ENCODE peak calls at places on chromosomes 12 and 14, in nine cellular contexts. One of them, this sample, is unnamed.

GRCh38 chr14:79809849-79810612 is 401.3 kb downstream of the DIO2 start:
- DNase-seq in AG09319: no peak
- DNase-seq in RWPE1: no peak
- DNase-seq in upper lobe of right lung: no peak
- DNase-seq in cardiac fibroblast: peak
- DNase-seq in fibroblast of villous mesenchyme: peak
- DNase-seq in lung: no peak
- DNase-seq in HFF-Myc: no peak
- DNase-seq in brain microvascular endothelial cell: peak
- DNase-seq in this sample: no peak

GRCh38 chr14:61244051-61244450 is 37.1 kb downstream of the TMEM30B start:
- DNase-seq in fibroblast of villous mesenchyme: no peak
- DNase-seq in RWPE1: no peak
- DNase-seq in brain microvascular endothelial cell: no peak
- DNase-seq in AG09319: no peak
- DNase-seq in upper lobe of right lung: no peak
- DNase-seq in HFF-Myc: no peak
- DNase-seq in lung: no peak
- DNase-seq in cardiac fibroblast: no peak
- DNase-seq in this sample: no peak

GRCh38 chr14:55267816-55268215 is 3.4 kb upstream of the FBXO34 start:
- DNase-seq in RWPE1: no peak
- DNase-seq in HFF-Myc: no peak
- DNase-seq in lung: peak
- DNase-seq in brain microvascular endothelial cell: no peak
- DNase-seq in upper lobe of right lung: no peak
- DNase-seq in fibroblast of villous mesenchyme: peak
- DNase-seq in AG09319: no peak
- DNase-seq in cardiac fibroblast: peak
- DNase-seq in this sample: no peak

GRCh38 chr12:124098887-124099286 is 125.9 kb downstream of the ZNF664 start:
- DNase-seq in RWPE1: no peak
- DNase-seq in cardiac fibroblast: no peak
- DNase-seq in AG09319: no peak
- DNase-seq in fibroblast of villous mesenchyme: no peak
- DNase-seq in brain microvascular endothelial cell: no peak
- DNase-seq in upper lobe of right lung: no peak
- DNase-seq in HFF-Myc: no peak
- DNase-seq in lung: no peak
- DNase-seq in this sample: no peak

GRCh38 chr12:125280482-125281377 is 215.5 kb downstream of the AACS start:
- DNase-seq in lung: no peak
- DNase-seq in fibroblast of villous mesenchyme: no peak
- DNase-seq in cardiac fibroblast: no peak
- DNase-seq in RWPE1: peak
- DNase-seq in brain microvascular endothelial cell: no peak
- DNase-seq in AG09319: no peak
- DNase-seq in HFF-Myc: no peak
- DNase-seq in upper lobe of right lung: no peak
- DNase-seq in this sample: no peak

GRCh38 chr14:22370084-22370847 is 218.8 kb downstream of the DAD1 start:
- DNase-seq in upper lobe of right lung: peak
- DNase-seq in brain microvascular endothelial cell: no peak
- DNase-seq in fibroblast of villous mesenchyme: no peak
- DNase-seq in lung: peak
- DNase-seq in AG09319: no peak
- DNase-seq in cardiac fibroblast: peak
- DNase-seq in HFF-Myc: no peak
- DNase-seq in RWPE1: peak
- DNase-seq in this sample: no peak

GRCh38 chr12:43332977-43333649 is 218.9 kb downstream of the ADAMTS20 start:
- DNase-seq in AG09319: no peak
- DNase-seq in upper lobe of right lung: no peak
- DNase-seq in RWPE1: no peak
- DNase-seq in HFF-Myc: no peak
- DNase-seq in cardiac fibroblast: peak
- DNase-seq in fibroblast of villous mesenchyme: peak
- DNase-seq in lung: no peak
- DNase-seq in brain microvascular endothelial cell: peak
- DNase-seq in this sample: no peak

GRCh38 chr14:89411976-89412375 is 5.1 kb downstream of the FOXN3 start:
- DNase-seq in lung: no peak
- DNase-seq in brain microvascular endothelial cell: no peak
- DNase-seq in RWPE1: no peak
- DNase-seq in cardiac fibroblast: no peak
- DNase-seq in fibroblast of villous mesenchyme: no peak
- DNase-seq in AG09319: no peak
- DNase-seq in HFF-Myc: no peak
- DNase-seq in upper lobe of right lung: peak
- DNase-seq in this sample: no peak

GRCh38 chr12:25197608-25198007 is 2.6 kb downstream of the ETFRF1 start:
- DNase-seq in RWPE1: no peak
- DNase-seq in upper lobe of right lung: no peak
- DNase-seq in fibroblast of villous mesenchyme: no peak
- DNase-seq in cardiac fibroblast: no peak
- DNase-seq in brain microvascular endothelial cell: no peak
- DNase-seq in lung: no peak
- DNase-seq in AG09319: no peak
- DNase-seq in HFF-Myc: no peak
- DNase-seq in this sample: no peak

GRCh38 chr12:25194211-25194610 is 749 bp downstream of the DNAI7 start:
- DNase-seq in AG09319: peak
- DNase-seq in HFF-Myc: no peak
- DNase-seq in cardiac fibroblast: no peak
- DNase-seq in RWPE1: no peak
- DNase-seq in upper lobe of right lung: no peak
- DNase-seq in lung: no peak
- DNase-seq in brain microvascular endothelial cell: no peak
- DNase-seq in fibroblast of villous mesenchyme: no peak
- DNase-seq in this sample: no peak

GRCh38 chr12:25200703-25201102 is 5.7 kb downstream of the ETFRF1 start:
- DNase-seq in RWPE1: no peak
- DNase-seq in fibroblast of villous mesenchyme: no peak
- DNase-seq in HFF-Myc: no peak
- DNase-seq in upper lobe of right lung: no peak
- DNase-seq in lung: no peak
- DNase-seq in cardiac fibroblast: peak
- DNase-seq in AG09319: no peak
- DNase-seq in brain microvascular endothelial cell: peak
- DNase-seq in this sample: no peak

GRCh38 chr12:25194722-25195055 is 271 bp downstream of the DNAI7 start:
- DNase-seq in upper lobe of right lung: no peak
- DNase-seq in lung: no peak
- DNase-seq in RWPE1: no peak
- DNase-seq in AG09319: no peak
- DNase-seq in cardiac fibroblast: no peak
- DNase-seq in HFF-Myc: no peak
- DNase-seq in fibroblast of villous mesenchyme: no peak
- DNase-seq in brain microvascular endothelial cell: no peak
- DNase-seq in this sample: no peak

GRCh38 chr12:25195056-25195971 is at the start of the genes DNAI7 and ETFRF1:
- DNase-seq in brain microvascular endothelial cell: peak
- DNase-seq in cardiac fibroblast: peak
- DNase-seq in upper lobe of right lung: peak
- DNase-seq in lung: peak
- DNase-seq in AG09319: peak
- DNase-seq in RWPE1: peak
- DNase-seq in HFF-Myc: peak
- DNase-seq in fibroblast of villous mesenchyme: peak
- DNase-seq in this sample: peak
- TF ChIP-seq CTCF in brain microvascular endothelial cell: peak
- TF ChIP-seq CTCF in cardiac fibroblast: no peak
- TF ChIP-seq CTCF in upper lobe of right lung: no peak
- TF ChIP-seq CTCF in lung: no peak
- TF ChIP-seq CTCF in AG09319: no peak
- TF ChIP-seq CTCF in RWPE1: no peak
- TF ChIP-seq CTCF in HFF-Myc: no peak
- TF ChIP-seq CTCF in fibroblast of villous mesenchyme: no peak
- TF ChIP-seq CTCF in this sample: no peak

GRCh38 chr12:107402041-107403022 is 283.3 kb upstream of the PWP1 start:
- DNase-seq in upper lobe of right lung: no peak
- DNase-seq in HFF-Myc: no peak
- DNase-seq in RWPE1: peak
- DNase-seq in AG09319: no peak
- DNase-seq in brain microvascular endothelial cell: peak
- DNase-seq in fibroblast of villous mesenchyme: peak
- DNase-seq in cardiac fibroblast: peak
- DNase-seq in lung: peak
- DNase-seq in this sample: peak

GRCh38 chr12:107405436-107405835 is 280.2 kb upstream of the PWP1 start:
- DNase-seq in cardiac fibroblast: no peak
- DNase-seq in upper lobe of right lung: no peak
- DNase-seq in AG09319: no peak
- DNase-seq in HFF-Myc: no peak
- DNase-seq in brain microvascular endothelial cell: no peak
- DNase-seq in fibroblast of villous mesenchyme: no peak
- DNase-seq in RWPE1: no peak
- DNase-seq in lung: no peak
- DNase-seq in this sample: no peak

GRCh38 chr12:107406932-107407331 is 278.7 kb upstream of the PWP1 start:
- DNase-seq in HFF-Myc: no peak
- DNase-seq in lung: no peak
- DNase-seq in AG09319: no peak
- DNase-seq in fibroblast of villous mesenchyme: no peak
- DNase-seq in upper lobe of right lung: no peak
- DNase-seq in RWPE1: no peak
- DNase-seq in brain microvascular endothelial cell: no peak
- DNase-seq in cardiac fibroblast: no peak
- DNase-seq in this sample: no peak

GRCh38 chr12:107400686-107401447 is 284.7 kb upstream of the PWP1 start:
- DNase-seq in RWPE1: no peak
- DNase-seq in cardiac fibroblast: peak
- DNase-seq in fibroblast of villous mesenchyme: peak
- DNase-seq in upper lobe of right lung: no peak
- DNase-seq in HFF-Myc: no peak
- DNase-seq in brain microvascular endothelial cell: peak
- DNase-seq in AG09319: no peak
- DNase-seq in lung: no peak
- DNase-seq in this sample: no peak

GRCh38 chr12:107404981-107405380 is 280.6 kb upstream of the PWP1 start:
- DNase-seq in brain microvascular endothelial cell: peak
- DNase-seq in AG09319: no peak
- DNase-seq in RWPE1: peak
- DNase-seq in upper lobe of right lung: no peak
- DNase-seq in HFF-Myc: no peak
- DNase-seq in lung: no peak
- DNase-seq in fibroblast of villous mesenchyme: peak
- DNase-seq in cardiac fibroblast: no peak
- DNase-seq in this sample: no peak
- TF ChIP-seq CTCF in brain microvascular endothelial cell: peak
- TF ChIP-seq CTCF in AG09319: peak
- TF ChIP-seq CTCF in RWPE1: no peak
- TF ChIP-seq CTCF in upper lobe of right lung: peak
- TF ChIP-seq CTCF in HFF-Myc: peak
- TF ChIP-seq CTCF in lung: no peak
- TF ChIP-seq CTCF in fibroblast of villous mesenchyme: peak
- TF ChIP-seq CTCF in cardiac fibroblast: peak
- TF ChIP-seq CTCF in this sample: peak

GRCh38 chr14:30177776-30178175 is 250.1 kb upstream of the PRKD1 start:
- DNase-seq in HFF-Myc: no peak
- DNase-seq in RWPE1: no peak
- DNase-seq in AG09319: no peak
- DNase-seq in cardiac fibroblast: no peak
- DNase-seq in upper lobe of right lung: no peak
- DNase-seq in fibroblast of villous mesenchyme: no peak
- DNase-seq in brain microvascular endothelial cell: no peak
- DNase-seq in lung: no peak
- DNase-seq in this sample: no peak

GRCh38 chr14:30180219-30180618 is 252.6 kb upstream of the PRKD1 start:
- DNase-seq in cardiac fibroblast: peak
- DNase-seq in RWPE1: no peak
- DNase-seq in fibroblast of villous mesenchyme: peak
- DNase-seq in upper lobe of right lung: no peak
- DNase-seq in lung: no peak
- DNase-seq in AG09319: no peak
- DNase-seq in brain microvascular endothelial cell: no peak
- DNase-seq in HFF-Myc: no peak
- DNase-seq in this sample: no peak

DNA sequence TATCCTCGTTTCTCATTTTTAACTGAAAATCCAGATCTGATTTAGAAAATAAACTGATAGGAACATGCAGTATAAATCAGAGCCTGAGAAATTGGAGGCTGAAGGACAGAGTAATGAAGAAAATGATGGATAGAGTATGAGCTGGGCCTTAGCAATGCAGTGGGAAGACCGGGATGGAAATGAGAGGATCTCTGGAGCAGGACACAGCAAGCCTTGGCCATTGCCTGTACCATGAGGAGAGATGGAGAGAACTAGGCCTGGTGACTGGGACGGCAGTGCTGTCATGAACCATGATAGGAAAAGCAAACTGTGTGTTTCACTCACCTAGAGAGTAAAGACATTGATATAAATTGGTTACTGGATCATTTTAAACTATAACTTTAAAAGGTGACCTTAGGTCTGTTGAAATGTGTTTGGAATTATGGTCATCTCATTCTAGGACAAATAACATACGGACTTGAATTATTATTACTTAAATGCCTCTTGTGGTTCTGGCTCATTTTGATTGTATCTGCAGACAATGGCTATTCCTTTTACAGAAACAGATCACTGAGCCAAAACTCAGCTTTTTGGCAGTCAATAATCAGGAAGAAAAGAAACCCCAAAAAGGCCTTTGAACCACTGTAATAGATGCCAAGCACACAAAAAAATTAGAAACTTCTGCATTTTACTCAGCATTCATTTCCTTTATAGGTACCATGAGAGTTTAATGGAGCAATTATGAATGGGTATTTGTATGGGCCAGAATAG is 251.9 kb upstream of the PRKD1 start:
- DNase-seq in RWPE1: no peak
- DNase-seq in AG09319: no peak
- DNase-seq in HFF-Myc: no peak
- DNase-seq in brain microvascular endothelial cell: no peak
- DNase-seq in cardiac fibroblast: peak
- DNase-seq in fibroblast of villous mesenchyme: no peak
- DNase-seq in lung: no peak
- DNase-seq in upper lobe of right lung: no peak
- DNase-seq in this sample: no peak
- TF ChIP-seq CTCF in RWPE1: no peak
- TF ChIP-seq CTCF in AG09319: no peak
- TF ChIP-seq CTCF in HFF-Myc: no peak
- TF ChIP-seq CTCF in brain microvascular endothelial cell: no peak
- TF ChIP-seq CTCF in cardiac fibroblast: no peak
- TF ChIP-seq CTCF in fibroblast of villous mesenchyme: no peak
- TF ChIP-seq CTCF in lung: no peak
- TF ChIP-seq CTCF in upper lobe of right lung: no peak
- TF ChIP-seq CTCF in this sample: no peak

DNA sequence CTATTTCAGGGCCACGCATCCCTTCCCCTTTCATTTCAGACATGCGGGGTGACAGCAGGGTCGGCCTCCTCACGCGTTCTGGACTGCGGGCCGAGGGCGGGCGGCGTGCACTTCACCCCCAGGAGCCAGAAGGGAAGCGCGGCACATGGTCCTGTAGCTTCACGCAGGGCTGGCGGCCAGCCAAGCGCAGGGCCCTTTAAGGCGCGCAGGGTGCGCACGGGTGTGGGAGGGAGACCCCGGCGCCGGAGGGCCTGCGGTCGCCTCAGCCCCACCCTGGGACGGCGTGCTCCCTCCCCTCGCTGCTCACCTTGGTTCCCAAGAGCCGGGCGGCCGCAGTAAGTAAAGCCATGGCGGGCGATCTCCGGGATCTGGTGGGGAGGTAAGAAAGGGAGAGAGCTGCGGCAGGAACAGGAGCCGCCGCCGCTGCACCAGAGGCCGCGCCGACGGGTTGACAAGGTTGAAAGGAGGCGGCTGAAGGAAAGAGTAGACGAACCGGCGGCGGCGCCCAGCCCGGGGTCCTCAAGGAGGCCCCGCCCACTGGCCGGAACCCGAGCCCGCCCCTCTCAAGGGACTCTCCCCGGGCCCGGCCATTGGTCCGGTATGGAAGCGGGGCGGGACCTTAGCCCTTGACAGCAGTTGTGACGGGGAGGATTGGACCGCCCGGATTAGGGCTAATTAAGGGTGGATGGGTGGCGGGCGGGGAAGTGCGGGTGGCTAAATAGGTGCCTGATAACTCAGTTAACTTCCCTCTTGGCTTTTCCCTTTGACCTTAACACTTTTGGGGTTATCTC is at the start of gene CS:
- DNase-seq in cardiac fibroblast: peak
- DNase-seq in brain microvascular endothelial cell: peak
- DNase-seq in upper lobe of right lung: peak
- DNase-seq in lung: peak
- DNase-seq in RWPE1: peak
- DNase-seq in HFF-Myc: peak
- DNase-seq in AG09319: peak
- DNase-seq in fibroblast of villous mesenchyme: peak
- DNase-seq in this sample: peak
- TF ChIP-seq CTCF in cardiac fibroblast: no peak
- TF ChIP-seq CTCF in brain microvascular endothelial cell: no peak
- TF ChIP-seq CTCF in upper lobe of right lung: no peak
- TF ChIP-seq CTCF in lung: no peak
- TF ChIP-seq CTCF in RWPE1: no peak
- TF ChIP-seq CTCF in HFF-Myc: no peak
- TF ChIP-seq CTCF in AG09319: no peak
- TF ChIP-seq CTCF in fibroblast of villous mesenchyme: no peak
- TF ChIP-seq CTCF in this sample: no peak

This sample was measured in nephron progenitor cell.